ENCODE peak calls at places on chromosomes 13 and 19, in nine cellular contexts. U is MM.1S, N is HFFc6, V is GM23338, X is uterus, K is fibroblast of pulmonary artery, M is lung, W is mucosa of descending colon, H is breast epithelium. F is an unnamed sample.

GRCh38 chr19:51296331-51297093 is 14.9 kb upstream of the IGLON5 start:
- DNase-seq in U (no peak), N (no peak), V (peak), X (no peak), K (no peak), M (no peak), W (no peak), H (no peak), F (no peak)

GRCh38 chr19:50184196-50184595 is 19.2 kb upstream of the MYH14 start:
- DNase-seq in U (no peak), N (no peak), V (no peak), X (no peak), K (no peak), M (no peak), W (no peak), H (no peak), F (no peak)

GRCh38 chr13:30585748-30586262 is 31.9 kb upstream of the USPL1 start:
- DNase-seq in U (no peak), N (peak), V (no peak), X (no peak), K (peak), M (no peak), W (no peak), H (no peak), F (no peak)

GRCh38 chr19:44753932-44754742 is 5.6 kb downstream of the BCL3 start:
- DNase-seq in U (peak), N (peak), V (peak), X (peak), K (peak), M (peak), W (peak), H (peak), F (no peak)

GRCh38 chr13:99214232-99214631 is 13.6 kb downstream of the UBAC2 start:
- DNase-seq in U (no peak), N (no peak), V (peak), X (no peak), K (no peak), M (no peak), W (no peak), H (no peak), F (no peak)

GRCh38 chr19:572891-573825 is 762 bp downstream of the BSG start:
- DNase-seq in U (peak), N (peak), V (peak), X (peak), K (peak), M (peak), W (peak), H (no peak), F (no peak)

GRCh38 chr19:32652893-32653625 is 21.9 kb downstream of the ANKRD27 start:
- DNase-seq in U (no peak), N (no peak), V (no peak), X (peak), K (peak), M (peak), W (peak), H (peak), F (no peak)

GRCh38 chr19:46976845-46977320 is 42.8 kb upstream of the NPAS1 start:
- DNase-seq in U (no peak), N (peak), V (peak), X (no peak), K (peak), M (no peak), W (no peak), H (no peak), F (no peak)

GRCh38 chr13:64643066-64643465 is 2587.1 kb downstream of the PCDH9 start:
- DNase-seq in U (no peak), N (no peak), V (no peak), X (no peak), K (no peak), M (no peak), W (no peak), H (no peak), F (no peak)

GRCh38 chr13:49060698-49061387 is 85.1 kb downstream of the FNDC3A start:
- DNase-seq in U (no peak), N (peak), V (no peak), X (no peak), K (peak), M (no peak), W (no peak), H (no peak), F (no peak)

GRCh38 chr19:57191141-57192063 is at the start of gene ZNF264:
- DNase-seq in U (peak), N (peak), V (peak), X (peak), K (peak), M (peak), W (peak), H (peak), F (peak)

GRCh38 chr19:10975374-10976036 is 14.7 kb downstream of the SMARCA4 start:
- DNase-seq in U (no peak), N (no peak), V (no peak), X (peak), K (peak), M (peak), W (no peak), H (no peak), F (no peak)

GRCh38 chr13:59774511-59774911 is 389.2 kb downstream of the DIAPH3 start:
- DNase-seq in U (no peak), N (peak), V (peak), X (no peak), K (peak), M (no peak), W (no peak), H (no peak), F (no peak)

GRCh38 chr13:59766236-59766635 is 397.5 kb downstream of the DIAPH3 start:
- DNase-seq in U (no peak), N (no peak), V (no peak), X (no peak), K (no peak), M (no peak), W (no peak), H (no peak), F (no peak)

GRCh38 chr13:59776924-59777690 is 386.6 kb downstream of the DIAPH3 start:
- DNase-seq in U (no peak), N (peak), V (no peak), X (no peak), K (peak), M (no peak), W (no peak), H (no peak), F (no peak)

GRCh38 chr13:59770451-59770850 is 393.3 kb downstream of the DIAPH3 start:
- DNase-seq in U (no peak), N (no peak), V (no peak), X (no peak), K (no peak), M (no peak), W (no peak), H (no peak), F (no peak)

DNA sequence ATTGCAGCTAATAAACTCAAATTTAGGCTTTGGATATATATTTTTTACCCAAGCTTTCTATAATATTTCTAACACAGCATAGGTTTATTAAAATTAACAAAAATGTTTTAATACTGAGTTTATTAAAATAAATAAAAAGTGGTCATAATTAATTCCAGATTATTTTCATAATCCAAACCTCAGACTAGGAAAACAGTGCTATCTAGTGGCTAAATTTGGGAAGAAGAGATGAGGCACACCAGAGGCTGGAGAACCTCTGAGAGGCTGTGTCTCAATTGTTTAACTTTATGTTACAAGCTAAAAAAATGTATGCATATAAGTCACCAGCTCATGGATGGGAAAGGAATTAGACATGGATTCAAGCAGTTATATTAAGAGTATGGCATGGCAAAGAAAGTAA is 392.5 kb downstream of the DIAPH3 start:
- DNase-seq in U (no peak), N (peak), V (peak), X (no peak), K (peak), M (no peak), W (no peak), H (no peak), F (no peak)
- TF ChIP-seq CTCF in U (peak), N (peak), V (peak), X (peak), K (peak), M (no peak), W (no peak), H (no peak), F (peak)

GRCh38 chr19:6448045-6448444 is 11.5 kb downstream of the SLC25A23 start:
- DNase-seq in U (no peak), N (no peak), V (no peak), X (no peak), K (no peak), M (no peak), W (no peak), H (no peak), F (no peak)
- TF ChIP-seq CTCF in U (no peak), N (no peak), V (no peak), X (no peak), K (no peak), M (no peak), W (no peak), H (no peak), F (no peak)

GRCh38 chr13:47798194-47798593 is 202.9 kb downstream of the SUCLA2 start:
- DNase-seq in U (no peak), N (no peak), V (no peak), X (no peak), K (no peak), M (no peak), W (no peak), H (no peak), F (no peak)

GRCh38 chr13:47798906-47799305 is 202.2 kb downstream of the SUCLA2 start:
- DNase-seq in U (no peak), N (no peak), V (peak), X (no peak), K (peak), M (no peak), W (no peak), H (no peak), F (no peak)

GRCh38 chr13:47790755-47791154 is 210.3 kb downstream of the SUCLA2 start:
- DNase-seq in U (no peak), N (no peak), V (no peak), X (no peak), K (no peak), M (no peak), W (no peak), H (no peak), F (no peak)

GRCh38 chr13:47796816-47797215 is 204.3 kb downstream of the SUCLA2 start:
- DNase-seq in U (no peak), N (no peak), V (peak), X (no peak), K (no peak), M (no peak), W (no peak), H (no peak), F (no peak)

GRCh38 chr13:47794963-47795362 is 206.1 kb downstream of the SUCLA2 start:
- DNase-seq in U (no peak), N (no peak), V (peak), X (no peak), K (peak), M (no peak), W (no peak), H (no peak), F (no peak)
- TF ChIP-seq CTCF in U (peak), N (peak), V (peak), X (no peak), K (peak), M (no peak), W (no peak), H (no peak), F (peak)

GRCh38 chr13:72781461-72782439 is at the start of the genes DIS3 and PIBF1:
- DNase-seq in U (peak), N (peak), V (peak), X (peak), K (peak), M (peak), W (peak), H (peak), F (peak)
- TF ChIP-seq CTCF in U (no peak), N (peak), V (no peak), X (peak), K (no peak), M (no peak), W (no peak), H (no peak), F (peak)

DNA sequence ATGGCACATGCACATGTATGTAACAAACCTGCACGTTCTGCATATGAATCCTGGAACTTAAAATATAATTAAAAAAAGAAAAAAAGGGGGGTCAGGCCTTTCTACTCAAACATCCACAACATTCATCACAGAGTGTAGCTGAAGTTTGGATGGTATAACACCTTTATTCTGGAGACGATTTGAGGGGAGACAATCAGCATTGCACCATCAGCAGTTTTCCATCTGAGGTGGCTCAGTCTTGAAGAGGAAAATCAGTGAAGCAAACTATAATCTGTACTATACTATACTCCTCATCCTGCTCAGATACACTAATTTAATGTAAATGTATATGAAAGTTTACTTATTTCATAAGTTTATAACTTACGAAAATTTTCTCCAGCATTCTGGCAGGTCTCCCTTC is 969.7 kb downstream of the SLITRK1 start:
- DNase-seq in U (no peak), N (no peak), V (no peak), X (no peak), K (no peak), M (no peak), W (no peak), H (no peak), F (no peak)
- TF ChIP-seq CTCF in U (no peak), N (no peak), V (no peak), X (no peak), K (no peak), M (no peak), W (no peak), H (no peak), F (no peak)

DNA sequence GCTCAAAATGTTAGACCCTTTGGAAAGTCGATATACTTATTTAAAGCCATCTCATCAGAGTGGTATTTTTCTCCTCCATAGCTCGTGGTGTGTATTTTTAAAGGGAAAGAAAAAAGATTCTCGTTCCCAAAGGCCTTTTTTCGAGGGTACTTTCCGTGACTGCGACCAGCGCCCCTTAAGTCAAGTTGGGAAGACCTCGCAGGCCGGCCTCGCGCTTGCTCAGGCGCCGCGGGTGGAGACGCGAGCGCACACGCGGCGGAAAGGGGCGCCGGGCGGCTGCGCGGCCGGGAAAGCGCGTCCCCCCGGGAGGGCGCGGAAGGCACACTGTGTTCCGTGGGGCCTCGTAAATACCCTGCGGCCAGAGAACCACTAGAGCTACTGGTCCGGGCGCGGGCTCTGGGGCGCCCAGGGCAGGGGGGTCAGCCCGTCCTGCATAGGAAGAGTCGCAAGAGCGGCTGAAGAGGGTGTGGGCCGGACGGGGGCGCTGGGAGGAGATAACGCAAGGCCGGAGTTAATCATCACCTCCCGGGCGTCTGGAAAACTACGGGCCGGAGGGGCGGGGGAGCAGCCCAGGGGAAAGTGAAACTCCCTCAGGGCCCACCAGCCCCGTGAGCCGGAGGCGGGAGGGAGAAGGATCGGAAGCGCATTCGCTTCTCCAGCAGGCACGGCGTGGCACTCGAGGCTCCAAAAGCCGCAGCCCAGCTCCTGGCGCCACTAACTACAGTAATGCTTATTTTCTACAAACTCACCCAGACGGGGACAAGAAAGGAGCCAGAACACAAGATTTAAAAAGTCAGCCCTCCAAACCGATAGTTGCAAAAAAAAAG is 1.2 kb upstream of the WBP4 start:
- DNase-seq in U (peak), N (peak), V (peak), X (peak), K (peak), M (peak), W (peak), H (peak), F (peak)
- TF ChIP-seq CTCF in U (peak), N (peak), V (peak), X (peak), K (peak), M (no peak), W (no peak), H (peak), F (peak)

GRCh38 chr13:53439439-53440225 is 411.0 kb downstream of the OLFM4 start:
- DNase-seq in U (no peak), N (no peak), V (no peak), X (no peak), K (no peak), M (no peak), W (no peak), H (no peak), F (no peak)
- TF ChIP-seq CTCF in U (no peak), N (no peak), V (no peak), X (no peak), K (no peak), M (no peak), W (no peak), H (no peak), F (no peak)

F was measured in neural crest cell.